ENCODE peak calls at places on chromosome 13, in ten cellular contexts. H, A, J, L, V, S, Y, E, B and N are unnamed samples.

GRCh38 chr13:108496364-108497215 is 132.8 kb upstream of the MYO16 start:
- DNase-seq in H (no peak), A (no peak), J (no peak), L (no peak), V (no peak), S (no peak), Y (no peak), E (no peak), B (no peak), N (no peak)

GRCh38 chr13:59318320-59318930 is 845.3 kb downstream of the DIAPH3 start:
- DNase-seq in H (peak), A (no peak), J (peak), L (peak), V (peak), S (peak), Y (no peak), E (peak), B (peak), N (peak)

GRCh38 chr13:73303858-73304257 is 245.1 kb downstream of the KLF5 start:
- DNase-seq in H (no peak), A (no peak), J (no peak), L (no peak), V (no peak), S (no peak), Y (no peak), E (no peak), B (no peak), N (peak)

GRCh38 chr13:113898391-113898790 is 34.5 kb upstream of the GAS6 start:
- DNase-seq in H (no peak), A (no peak), J (no peak), L (no peak), V (no peak), S (no peak), Y (peak), E (no peak), B (no peak), N (no peak)

GRCh38 chr13:88857256-88857655 is 1186.1 kb downstream of the SLITRK5 start:
- DNase-seq in H (no peak), A (no peak), J (no peak), L (no peak), V (no peak), S (no peak), Y (no peak), E (no peak), B (no peak), N (no peak)

GRCh38 chr13:20410726-20411125 is 114.9 kb downstream of the CRYL1 start:
- DNase-seq in H (no peak), A (peak), J (no peak), L (no peak), V (no peak), S (no peak), Y (no peak), E (no peak), B (no peak), N (no peak)

GRCh38 chr13:39777021-39777420 is 121.6 kb downstream of the COG6 start:
- DNase-seq in H (no peak), A (no peak), J (no peak), L (no peak), V (no peak), S (no peak), Y (no peak), E (no peak), B (no peak), N (peak)

GRCh38 chr13:23871616-23872220 is 17.5 kb downstream of the MIPEP start:
- DNase-seq in H (no peak), A (no peak), J (no peak), L (no peak), V (no peak), S (no peak), Y (no peak), E (no peak), B (no peak), N (no peak)

GRCh38 chr13:109158383-109158782 is 529.0 kb downstream of the MYO16 start:
- DNase-seq in H (no peak), A (no peak), J (no peak), L (no peak), V (no peak), S (no peak), Y (no peak), E (no peak), B (no peak), N (no peak)

GRCh38 chr13:69300131-69300530 is 807.5 kb upstream of the ATXN8OS start:
- DNase-seq in H (no peak), A (no peak), J (no peak), L (no peak), V (no peak), S (no peak), Y (no peak), E (no peak), B (no peak), N (no peak)

GRCh38 chr13:24497742-24498141 is 14.8 kb downstream of the PARP4 start:
- DNase-seq in H (no peak), A (no peak), J (no peak), L (no peak), V (no peak), S (no peak), Y (no peak), E (no peak), B (no peak), N (no peak)

GRCh38 chr13:113951246-113951999 is 22.5 kb downstream of the C13orf46 start:
- DNase-seq in H (peak), A (peak), J (peak), L (peak), V (peak), S (peak), Y (peak), E (peak), B (peak), N (peak)

GRCh38 chr13:107838592-107839161 is 376.7 kb downstream of the LIG4 start:
- DNase-seq in H (no peak), A (no peak), J (no peak), L (no peak), V (no peak), S (no peak), Y (no peak), E (no peak), B (no peak), N (no peak)

GRCh38 chr13:52001120-52001731 is 10.0 kb downstream of the ATP7B start:
- DNase-seq in H (no peak), A (no peak), J (no peak), L (no peak), V (no peak), S (no peak), Y (no peak), E (no peak), B (no peak), N (no peak)

GRCh38 chr13:52002361-52002760 is 8.9 kb downstream of the ATP7B start:
- DNase-seq in H (no peak), A (no peak), J (no peak), L (no peak), V (no peak), S (no peak), Y (no peak), E (no peak), B (no peak), N (no peak)

GRCh38 chr13:52006491-52007245 is 4.6 kb downstream of the ATP7B start:
- DNase-seq in H (no peak), A (no peak), J (no peak), L (no peak), V (no peak), S (no peak), Y (no peak), E (no peak), B (no peak), N (no peak)

GRCh38 chr13:52004508-52005183 is 6.6 kb downstream of the ATP7B start:
- DNase-seq in H (no peak), A (no peak), J (no peak), L (no peak), V (no peak), S (no peak), Y (no peak), E (no peak), B (no peak), N (no peak)

GRCh38 chr13:52003551-52003950 is 7.7 kb downstream of the ATP7B start:
- DNase-seq in H (no peak), A (no peak), J (no peak), L (no peak), V (no peak), S (no peak), Y (no peak), E (no peak), B (no peak), N (no peak)
- TF ChIP-seq CTCF in H (no peak), A (no peak), J (no peak), L (no peak), V (no peak), S (no peak), Y (no peak), E (no peak), B (no peak), N (no peak)

DNA sequence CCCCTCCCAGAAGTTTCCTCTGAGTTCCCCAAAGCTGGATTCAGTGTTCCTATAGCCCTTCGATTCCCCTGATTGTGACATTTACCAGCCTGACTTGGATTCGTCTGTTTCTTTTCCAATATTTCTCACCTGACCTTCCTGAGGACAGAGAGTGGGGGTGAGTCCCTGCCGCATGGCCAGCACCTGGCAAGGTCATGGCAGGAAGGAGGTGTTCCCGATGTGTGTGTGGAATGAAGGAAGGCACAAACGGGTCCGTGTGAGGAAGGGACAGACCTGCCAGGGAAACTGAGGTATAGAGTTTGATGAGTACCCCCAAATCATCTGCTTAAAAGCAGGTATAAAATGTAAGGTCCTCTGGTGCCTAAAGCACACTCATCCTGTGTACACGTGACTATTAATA is 3.3 kb downstream of the COL4A1 start:
- DNase-seq in H (no peak), A (peak), J (no peak), L (no peak), V (no peak), S (peak), Y (no peak), E (no peak), B (no peak), N (no peak)
- H3K4me3 ChIP-seq in H (no peak), A (no peak), J (peak), L (no peak), V (no peak), S (peak), Y (peak), E (no peak), B (peak), N (peak)

GRCh38 chr13:98515804-98516465 is 61.0 kb downstream of the STK24 start:
- DNase-seq in H (peak), A (no peak), J (no peak), L (no peak), V (no peak), S (no peak), Y (peak), E (no peak), B (no peak), N (no peak)

GRCh38 chr13:98519976-98520375 is 56.9 kb downstream of the STK24 start:
- DNase-seq in H (no peak), A (no peak), J (no peak), L (no peak), V (no peak), S (no peak), Y (no peak), E (no peak), B (no peak), N (no peak)

GRCh38 chr13:98514268-98514667 is 62.6 kb downstream of the STK24 start:
- DNase-seq in H (no peak), A (no peak), J (no peak), L (no peak), V (no peak), S (no peak), Y (no peak), E (no peak), B (no peak), N (no peak)

GRCh38 chr13:98520674-98521449 is 56.0 kb downstream of the STK24 start:
- DNase-seq in H (no peak), A (peak), J (no peak), L (no peak), V (no peak), S (no peak), Y (peak), E (no peak), B (no peak), N (no peak)

DNA sequence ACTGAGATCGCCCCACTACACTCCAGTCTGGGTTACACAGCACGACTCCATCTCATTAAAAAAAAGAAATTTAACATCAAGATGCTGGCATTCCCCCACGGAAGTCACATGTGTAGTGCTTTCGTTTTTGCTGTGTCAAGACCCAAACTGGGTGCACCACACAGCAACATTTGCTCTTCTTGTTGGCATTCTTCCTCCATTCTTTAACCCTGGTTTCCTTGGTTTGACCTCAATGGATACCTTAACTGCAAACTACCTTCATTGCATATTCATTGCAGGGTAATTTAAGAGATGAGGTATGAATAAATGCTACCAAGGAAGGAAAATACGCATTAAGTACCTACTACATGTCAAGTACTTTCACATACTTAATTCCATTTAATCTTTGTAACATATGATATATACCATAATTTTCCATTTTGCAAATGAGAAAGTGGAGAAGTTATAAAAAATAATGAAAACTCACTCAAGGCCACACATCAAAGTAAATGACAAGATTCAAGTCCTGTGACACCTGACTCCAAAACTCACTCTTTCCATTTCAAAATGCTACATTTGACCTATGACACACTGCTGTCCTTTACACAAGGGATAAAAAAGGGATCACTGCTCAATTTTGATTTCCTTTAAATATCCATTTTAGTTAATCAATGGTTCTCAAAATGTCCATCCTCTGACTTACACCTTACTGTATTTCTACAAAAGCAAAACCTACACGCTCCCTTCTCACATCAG is 59.2 kb downstream of the STK24 start:
- DNase-seq in H (peak), A (no peak), J (no peak), L (no peak), V (no peak), S (no peak), Y (peak), E (no peak), B (no peak), N (no peak)
- H3K27ac ChIP-seq in H (no peak), A (peak), J (no peak), L (no peak), V (no peak), S (no peak), Y (no peak), E (no peak), B (no peak), N (no peak)

GRCh38 chr13:26946675-26947342 is 186.2 kb upstream of the GPR12 start:
- DNase-seq in H (no peak), A (peak), J (no peak), L (no peak), V (no peak), S (no peak), Y (no peak), E (peak), B (no peak), N (peak)
- TF ChIP-seq CTCF in H (peak), A (no peak), J (peak), L (peak), V (peak), S (peak), Y (peak), E (peak), B (peak), N (peak)

DNA sequence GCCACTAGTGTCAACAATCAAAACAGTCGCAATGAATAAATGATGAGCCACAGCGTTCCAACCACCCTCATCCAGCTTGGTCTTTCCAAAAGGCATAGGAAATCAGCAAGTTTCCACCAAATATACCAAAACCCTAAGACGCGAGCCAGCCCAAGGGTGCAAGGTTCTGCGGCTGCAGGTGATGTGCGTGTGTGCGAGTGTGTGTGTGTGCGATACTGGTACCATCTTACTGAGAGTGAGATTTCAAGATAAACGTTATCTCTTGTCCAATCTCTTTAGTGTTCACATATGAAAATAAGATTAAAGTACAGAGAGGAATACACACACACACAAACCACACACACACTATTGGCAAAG is 895 bp upstream of the TRPC4 start:
- DNase-seq in H (no peak), A (no peak), J (no peak), L (no peak), V (no peak), S (no peak), Y (no peak), E (no peak), B (no peak), N (no peak)
- H3K4me3 ChIP-seq in H (no peak), A (peak), J (peak), L (peak), V (peak), S (peak), Y (peak), E (no peak), B (peak), N (peak)

DNA sequence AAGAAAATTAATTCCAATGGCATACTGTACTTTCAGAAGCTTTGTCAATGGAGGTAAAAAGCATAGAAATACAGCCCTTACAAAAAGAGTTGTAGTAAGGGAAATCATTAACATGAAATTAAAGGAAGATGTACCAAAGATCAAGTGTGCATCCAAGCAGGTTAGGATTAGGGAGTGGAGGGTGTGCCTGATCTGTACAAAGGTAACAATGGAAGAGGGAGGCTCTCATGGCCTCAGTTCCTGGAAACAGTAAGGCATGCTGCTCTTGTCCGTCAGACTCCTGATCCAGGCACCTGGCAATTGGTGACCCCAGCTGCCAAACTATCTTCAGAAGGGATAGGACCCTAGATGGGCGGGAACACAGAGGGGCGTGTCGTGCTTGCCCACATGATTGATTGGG is 4.5 kb downstream of the TEX26 start:
- DNase-seq in H (no peak), A (no peak), J (no peak), L (no peak), V (no peak), S (no peak), Y (no peak), E (no peak), B (no peak), N (no peak)
- H3K27ac ChIP-seq in H (no peak), A (no peak), J (no peak), L (no peak), V (no peak), S (no peak), Y (no peak), E (no peak), B (no peak), N (no peak)

GRCh38 chr13:75760182-75760981 is 124.3 kb downstream of the LMO7 start:
- DNase-seq in H (no peak), A (no peak), J (no peak), L (peak), V (no peak), S (no peak), Y (no peak), E (no peak), B (peak), N (no peak)
- TF ChIP-seq CTCF in H (peak), A (peak), J (peak), L (no peak), V (no peak), S (no peak), Y (no peak), E (no peak), B (peak), N (peak)

DNA sequence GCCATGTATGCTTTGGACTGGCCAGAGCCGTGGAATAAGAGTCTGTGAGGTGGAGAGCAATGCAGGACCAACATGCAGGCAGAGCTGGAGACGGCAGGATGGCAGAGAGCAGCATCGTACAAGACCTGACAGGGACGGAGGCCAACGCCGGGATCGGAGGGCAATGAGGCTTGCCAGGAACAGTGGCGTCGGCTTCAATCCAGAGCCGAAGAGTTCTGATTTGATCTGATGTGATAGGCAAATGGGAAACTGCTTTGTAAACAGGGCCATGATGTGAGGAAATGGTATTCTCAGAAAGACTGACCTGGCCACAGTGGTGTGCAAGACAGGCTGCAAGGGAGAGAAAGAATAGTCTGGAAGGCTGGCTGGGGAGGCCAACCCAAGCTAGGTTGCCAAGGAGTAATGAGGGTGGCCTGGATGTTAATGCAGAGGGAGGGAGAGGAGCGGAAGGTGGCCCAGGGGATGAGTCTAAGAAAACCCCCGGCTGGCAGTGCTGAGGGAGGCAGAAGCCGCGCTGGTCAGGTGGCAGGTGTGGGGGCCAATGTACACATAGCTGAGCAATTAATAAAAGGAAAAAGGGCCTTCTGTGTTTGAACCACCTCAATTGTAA is 26.7 kb downstream of the RCBTB2 start:
- DNase-seq in H (no peak), A (no peak), J (no peak), L (no peak), V (no peak), S (no peak), Y (no peak), E (no peak), B (peak), N (no peak)
- H3K4me3 ChIP-seq in H (peak), A (no peak), J (peak), L (no peak), V (no peak), S (peak), Y (peak), E (no peak), B (peak), N (no peak)

GRCh38 chr13:48530833-48531232 is 2.0 kb downstream of the RCBTB2 start:
- DNase-seq in H (no peak), A (no peak), J (no peak), L (no peak), V (no peak), S (no peak), Y (no peak), E (no peak), B (no peak), N (no peak)
- H3K27ac ChIP-seq in H (no peak), A (no peak), J (peak), L (peak), V (peak), S (no peak), Y (peak), E (no peak), B (peak), N (no peak)